ENCODE peak calls at places on chromosomes 5 and 9, in six cellular contexts. P is keratinocyte, Z is HFFc6, Y is heart left ventricle, G is breast epithelium, N is fibroblast of lung. U is an unnamed sample.

GRCh38 chr5:59249726-59250125 is 643.8 kb downstream of the PDE4D start:
- DNase-seq in Z (no peak), Y (no peak), G (no peak), P (no peak), N (no peak), U (no peak)

GRCh38 chr9:3825724-3826123 is 299.9 kb upstream of the RFX3 start:
- DNase-seq in N (no peak), G (no peak), Z (no peak), Y (no peak), P (no peak), U (no peak)

GRCh38 chr9:107638922-107639321 is 149.4 kb upstream of the KLF4 start:
- DNase-seq in P (no peak), G (peak; percentile 21), N (peak; percentile 53), Y (peak; percentile 78), Z (peak; percentile 2), U (no peak)

GRCh38 chr9:97312101-97312500 is 4.6 kb downstream of the CCDC180 start:
- DNase-seq in Z (no peak), N (no peak), G (no peak), Y (no peak), P (no peak), U (no peak)

GRCh38 chr5:170880084-170880483 is 18.3 kb downstream of the RANBP17 start:
- DNase-seq in G (no peak), Z (no peak), N (no peak), P (no peak), Y (no peak), U (no peak)

GRCh38 chr9:127723450-127723849 is 7.6 kb downstream of the TTC16 start:
- DNase-seq in N (peak; percentile 87), Z (peak; percentile 45), Y (no peak), G (no peak), P (no peak), U (no peak)

GRCh38 chr9:99130069-99130468 is 25.2 kb downstream of the TGFBR1 start:
- DNase-seq in P (no peak), Z (no peak), G (no peak), N (no peak), Y (no peak), U (no peak)

GRCh38 chr5:69527128-69527745 is 32.8 kb upstream of the GTF2H2C start:
- DNase-seq in Z (no peak), N (no peak), Y (no peak), G (no peak), P (no peak), U (no peak)

GRCh38 chr5:88325868-88326267 is 57.2 kb upstream of the TMEM161B start:
- DNase-seq in P (no peak), N (no peak), G (no peak), Z (no peak), Y (no peak), U (no peak)

GRCh38 chr9:33388110-33388994 is 14.0 kb downstream of the AQP7 start:
- DNase-seq in P (no peak), G (no peak), N (no peak), Z (no peak), Y (no peak), U (no peak)

GRCh38 chr9:112712678-112713077 is 5.2 kb downstream of the INIP start:
- DNase-seq in P (no peak), Z (no peak), Y (no peak), G (no peak), N (no peak), U (no peak)

GRCh38 chr5:53481354-53481886 is 991 bp downstream of the FST start:
- DNase-seq in N (no peak), Z (no peak), P (no peak), G (no peak), Y (no peak), U (no peak)

GRCh38 chr5:53481887-53482716 is 1.7 kb downstream of the FST start:
- DNase-seq in N (peak; percentile 74), Z (peak; percentile 68), Y (peak; percentile 78), P (no peak), G (peak; percentile 52), U (peak; percentile 45)

GRCh38 chr5:53480474-53481353 is at the start of gene FST:
- DNase-seq in Z (no peak), N (peak; percentile 34), P (no peak), Y (no peak), G (no peak), U (no peak)

GRCh38 chr5:53479656-53480473 is 564 bp upstream of the FST start:
- DNase-seq in P (no peak), G (no peak), Z (peak; percentile 18), N (peak; percentile 55), Y (peak; percentile 47), U (peak; percentile 39)

DNA sequence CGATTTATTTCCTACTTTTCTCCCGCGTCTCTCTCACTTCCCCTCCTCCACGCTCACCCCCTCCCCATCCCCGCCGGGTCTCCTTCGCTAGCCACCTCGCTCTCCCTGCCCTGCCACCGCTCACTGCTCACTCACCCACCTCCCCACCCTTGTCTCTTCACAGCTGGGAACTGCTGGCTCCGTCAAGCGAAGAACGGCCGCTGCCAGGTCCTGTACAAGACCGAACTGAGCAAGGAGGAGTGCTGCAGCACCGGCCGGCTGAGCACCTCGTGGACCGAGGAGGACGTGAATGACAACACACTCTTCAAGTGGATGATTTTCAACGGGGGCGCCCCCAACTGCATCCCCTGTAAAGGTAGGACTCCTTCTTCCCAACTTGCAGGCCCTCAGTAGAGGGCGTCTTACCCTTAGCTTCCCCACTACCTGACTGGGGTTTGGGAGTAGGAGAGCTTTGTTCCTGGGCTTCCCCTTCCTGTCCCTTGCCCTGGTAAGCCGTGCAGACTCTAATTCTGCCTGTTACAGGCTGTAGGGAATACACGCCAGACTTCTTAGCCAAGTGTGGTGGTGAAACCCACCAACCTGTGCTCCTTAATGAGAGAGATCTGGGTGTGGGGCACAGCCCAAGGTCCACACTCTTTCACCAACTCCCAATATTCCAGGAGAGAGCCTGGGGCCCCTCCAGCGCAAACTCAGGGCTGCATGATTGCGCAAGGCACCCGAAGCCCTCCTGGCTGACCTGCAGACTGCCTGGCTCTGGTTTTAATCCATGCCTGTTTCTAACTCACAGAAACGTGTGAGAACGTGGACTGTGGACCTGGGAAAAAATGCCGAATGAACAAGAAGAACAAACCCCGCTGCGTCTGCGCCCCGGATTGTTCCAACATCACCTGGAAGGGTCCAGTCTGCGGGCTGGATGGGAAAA is 2.5 kb downstream of the FST start:
- DNase-seq in Z (no peak), Y (peak; percentile 45), P (no peak), N (peak; percentile 36), G (no peak), U (no peak)
- TF ChIP-seq CTCF in Z (peak; percentile 30), Y (peak; percentile 28), P (peak; percentile 66), N (no peak), G (no peak), U (peak; percentile 24)

GRCh38 chr5:134519989-134520388 is 5.5 kb upstream of the JADE2 start:
- DNase-seq in Z (no peak), N (no peak), P (no peak), Y (no peak), G (no peak), U (no peak)

GRCh38 chr5:134512661-134512999 is 12.8 kb upstream of the JADE2 start:
- DNase-seq in Y (no peak), P (no peak), N (no peak), Z (no peak), G (no peak), U (no peak)

GRCh38 chr5:134515801-134516200 is 9.7 kb upstream of the JADE2 start:
- DNase-seq in P (no peak), G (no peak), Z (no peak), Y (no peak), N (no peak), U (no peak)

GRCh38 chr5:134521831-134522230 is 3.6 kb upstream of the JADE2 start:
- DNase-seq in Y (no peak), N (no peak), P (no peak), Z (no peak), G (no peak), U (no peak)

GRCh38 chr5:134517553-134517952 is 7.9 kb upstream of the JADE2 start:
- DNase-seq in Y (no peak), P (no peak), Z (no peak), N (no peak), G (no peak), U (no peak)
- TF ChIP-seq CTCF in Y (no peak), P (no peak), Z (no peak), N (no peak), G (no peak), U (no peak)

DNA sequence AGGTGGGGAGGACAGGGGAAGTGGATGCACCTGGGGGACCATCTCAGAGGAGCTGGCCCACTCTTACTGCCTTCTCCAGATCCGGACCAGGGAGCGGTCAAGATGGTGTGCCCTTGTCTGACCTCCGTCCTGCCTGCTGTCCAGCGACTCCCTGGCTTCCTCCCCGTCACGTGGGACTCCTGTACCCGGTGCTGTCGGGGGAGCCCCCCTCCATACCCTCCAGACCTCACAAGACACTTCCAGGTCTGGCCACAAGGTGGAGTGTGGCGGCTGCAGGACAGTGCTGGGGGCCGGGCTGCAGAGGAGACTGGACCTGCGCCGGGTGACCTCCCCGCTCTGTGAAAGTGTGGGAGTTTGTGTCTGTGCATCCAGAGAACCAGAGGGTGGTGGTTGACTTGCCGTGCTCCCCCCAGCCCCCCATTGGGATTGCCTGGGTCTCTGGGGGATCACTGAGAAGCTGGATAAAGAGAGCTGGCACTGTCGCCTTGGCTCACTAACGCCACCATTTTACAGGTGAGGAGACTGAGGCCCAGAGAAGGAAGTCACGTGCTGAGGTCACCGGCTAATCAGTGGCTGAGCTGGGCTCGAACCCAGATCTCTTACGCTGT is 1.9 kb upstream of the CRB2 start:
- DNase-seq in Y (peak; percentile 49), G (peak; percentile 47), Z (peak; percentile 43), N (peak; percentile 37), P (no peak), U (peak; percentile 73)
- TF ChIP-seq CTCF in Y (peak; percentile 78), G (peak; percentile 72), Z (peak; percentile 90), N (peak; percentile 74), P (peak; percentile 84), U (peak; percentile 80)

GRCh38 chr9:37405350-37405749 is 17.1 kb upstream of the GRHPR start:
- DNase-seq in Z (no peak), P (no peak), N (peak; percentile 29), G (no peak), Y (no peak), U (no peak)

GRCh38 chr9:37405764-37406380 is 16.6 kb upstream of the GRHPR start:
- DNase-seq in P (no peak), Z (no peak), G (no peak), N (no peak), Y (no peak), U (no peak)

GRCh38 chr9:37406603-37407401 is 15.7 kb upstream of the GRHPR start:
- DNase-seq in N (no peak), P (no peak), G (no peak), Z (no peak), Y (no peak), U (no peak)

GRCh38 chr9:37408933-37409710 is 13.4 kb upstream of the GRHPR start:
- DNase-seq in P (no peak), G (no peak), Y (no peak), N (no peak), Z (no peak), U (no peak)

GRCh38 chr9:37407468-37407867 is 15.0 kb upstream of the GRHPR start:
- DNase-seq in P (no peak), G (no peak), Z (no peak), N (no peak), Y (no peak), U (no peak)
- TF ChIP-seq CTCF in P (no peak), G (no peak), Z (peak; percentile 70), N (no peak), Y (no peak), U (peak; percentile 32)

DNA sequence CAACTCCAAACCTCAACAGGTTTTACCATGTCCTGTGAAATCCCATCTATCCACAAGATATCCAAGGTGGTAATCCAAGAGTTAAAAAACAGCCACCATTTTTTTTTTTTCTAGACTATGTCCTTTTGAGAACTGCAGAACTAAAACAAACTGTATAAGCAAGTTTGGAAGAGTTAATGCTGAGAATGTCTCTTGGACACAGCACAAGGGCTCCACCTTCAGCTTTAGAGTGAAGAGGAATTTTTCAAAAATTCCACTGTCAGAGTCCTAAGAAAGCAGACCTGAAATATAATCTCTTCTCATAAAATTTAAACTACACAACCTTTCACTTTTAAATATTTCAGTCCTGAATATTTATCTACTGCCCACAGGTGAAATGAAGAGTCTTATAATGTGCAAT is 167.8 kb upstream of the CCNG1 start:
- DNase-seq in N (peak; percentile 40), Y (no peak), Z (no peak), P (no peak), G (no peak), U (no peak)
- TF ChIP-seq CTCF in N (no peak), Y (peak; percentile 8), Z (no peak), P (no peak), G (no peak), U (peak; percentile 57)

U was measured in progenitor cell of endocrine pancreas.